ENCODE peak calls at places on chromosomes 11 and 22, in four cellular contexts. C is GM12865, G is choroid plexus epithelial cell, N is coronary artery. I is an unnamed sample.

GRCh38 chr22:24067587-24068376 is 56.7 kb downstream of the CABIN1 start:
- DNase-seq in C (no peak), G (no peak), N (peak; percentile 62), I (no peak)

GRCh38 chr22:27641049-27641790 is 160.3 kb downstream of the MN1 start:
- DNase-seq in C (no peak), G (peak; percentile 25), N (no peak), I (no peak)

GRCh38 chr11:117511483-117511934 is 183.9 kb downstream of the CEP164 start:
- DNase-seq in C (no peak), G (no peak), N (no peak), I (no peak)

GRCh38 chr11:10305964-10306918 is 1.4 kb downstream of the ADM start:
- DNase-seq in C (peak; percentile 14), G (peak; percentile 70), N (peak; percentile 78), I (no peak)

GRCh38 chr11:76265771-76266241 is 59.5 kb upstream of the WNT11 start:
- DNase-seq in C (no peak), G (no peak), N (no peak), I (no peak)

GRCh38 chr11:79087238-79087956 is 353.4 kb downstream of the TENM4 start:
- DNase-seq in C (no peak), G (peak; percentile 69), N (no peak), I (no peak)

GRCh38 chr11:45036733-45037132 is 86.0 kb upstream of the TP53I11 start:
- DNase-seq in C (no peak), G (no peak), N (no peak), I (no peak)

GRCh38 chr22:40044870-40045834 is 50.4 kb downstream of the FAM83F start:
- DNase-seq in C (peak; percentile 82), G (peak; percentile 28), N (peak; percentile 77), I (peak; percentile 74)

GRCh38 chr11:31827458-31828206 is 16.5 kb upstream of the PAX6 start:
- DNase-seq in C (no peak), G (peak; percentile 35), N (no peak), I (no peak)

GRCh38 chr11:102986815-102987214 is 31.3 kb upstream of the MMP13 start:
- DNase-seq in C (no peak), G (peak; percentile 29), N (no peak), I (no peak)

GRCh38 chr22:41352058-41352457 is 29.7 kb upstream of the TEF start:
- DNase-seq in C (no peak), G (peak; percentile 76), N (no peak), I (no peak)

GRCh38 chr11:103024086-103024485 is 67.9 kb downstream of the DCUN1D5 start:
- DNase-seq in C (no peak), G (peak; percentile 9), N (no peak), I (no peak)

GRCh38 chr22:45202333-45203149 is 38.2 kb downstream of the KIAA0930 start:
- DNase-seq in C (no peak), G (no peak), N (no peak), I (no peak)

DNA sequence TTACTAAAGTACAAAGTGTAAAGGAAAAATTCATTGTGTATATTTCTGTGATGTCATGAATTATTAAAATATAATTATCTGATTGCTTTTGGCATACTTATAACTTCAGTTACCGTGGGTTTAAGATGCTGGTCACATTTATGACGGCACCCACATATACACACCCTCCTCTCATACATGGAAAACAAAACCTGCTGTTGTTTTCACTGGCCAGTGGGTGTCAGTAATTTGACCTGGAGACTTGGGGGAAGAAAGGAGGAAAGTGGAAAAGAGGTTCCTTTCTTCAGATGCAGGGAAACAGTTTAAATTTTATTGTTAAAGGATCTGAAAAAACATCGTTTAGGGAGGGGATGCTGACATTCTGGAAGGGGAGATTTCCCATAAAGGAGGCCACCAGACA is 742 bp upstream of the BBOX1 start:
- DNase-seq in C (no peak), G (no peak), N (no peak), I (no peak)
- TF ChIP-seq CTCF in C (no peak), G (peak; percentile 34), N (no peak), I (no peak)

GRCh38 chr22:46650078-46650810 is 30.1 kb downstream of the GRAMD4 start:
- DNase-seq in C (no peak), G (no peak), N (no peak), I (no peak)
- TF ChIP-seq CTCF in C (no peak), G (no peak), N (no peak), I (no peak)

DNA sequence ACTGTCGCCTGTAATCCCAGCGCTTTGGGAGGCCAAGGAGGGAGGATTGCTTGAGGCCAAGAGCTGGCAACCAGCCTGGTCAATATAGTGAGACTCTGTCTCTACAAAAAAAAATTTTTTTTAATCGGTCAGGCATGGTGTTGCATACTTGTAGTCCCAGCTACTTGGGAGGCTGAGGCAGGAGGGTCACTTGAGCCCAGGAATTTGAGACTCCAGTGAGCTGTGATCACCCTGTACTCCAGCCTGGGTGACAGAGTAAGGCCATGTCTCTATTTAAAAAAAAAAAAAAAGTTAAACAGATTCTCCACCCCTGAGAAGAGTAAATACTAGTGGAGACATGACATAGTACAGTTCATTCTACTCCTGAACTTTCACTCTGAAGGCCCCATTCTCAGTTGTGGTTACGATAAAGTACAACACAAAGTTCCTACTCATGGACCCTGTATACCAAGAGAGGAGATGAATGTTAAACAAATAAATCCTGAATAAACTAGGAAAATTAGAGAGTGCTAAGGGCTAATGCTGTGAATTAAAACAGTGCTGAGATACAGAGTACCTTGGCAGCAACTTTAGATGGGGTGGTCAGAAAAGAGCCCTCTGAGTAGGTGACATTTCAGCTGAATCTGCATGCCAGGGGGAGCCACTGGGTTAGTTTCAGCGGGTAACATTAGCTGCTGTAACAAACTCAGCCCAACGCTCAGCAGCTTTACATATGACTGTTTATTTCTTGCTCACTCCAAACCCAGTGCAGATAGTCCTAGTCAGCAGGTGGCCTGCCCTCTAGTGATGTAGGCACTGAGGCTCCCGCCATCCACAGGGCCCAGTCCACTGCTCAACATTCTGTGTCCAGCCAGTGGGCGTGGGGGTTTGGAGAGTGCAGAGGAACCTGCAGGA is 75.1 kb downstream of the DBX1 start:
- DNase-seq in C (no peak), G (peak; percentile 18), N (no peak), I (no peak)
- TF ChIP-seq CTCF in C (no peak), G (peak; percentile 27), N (no peak), I (no peak)

GRCh38 chr11:93359396-93359795 is 28.9 kb downstream of the DEUP1 start:
- DNase-seq in C (no peak), G (no peak), N (no peak), I (no peak)

DNA sequence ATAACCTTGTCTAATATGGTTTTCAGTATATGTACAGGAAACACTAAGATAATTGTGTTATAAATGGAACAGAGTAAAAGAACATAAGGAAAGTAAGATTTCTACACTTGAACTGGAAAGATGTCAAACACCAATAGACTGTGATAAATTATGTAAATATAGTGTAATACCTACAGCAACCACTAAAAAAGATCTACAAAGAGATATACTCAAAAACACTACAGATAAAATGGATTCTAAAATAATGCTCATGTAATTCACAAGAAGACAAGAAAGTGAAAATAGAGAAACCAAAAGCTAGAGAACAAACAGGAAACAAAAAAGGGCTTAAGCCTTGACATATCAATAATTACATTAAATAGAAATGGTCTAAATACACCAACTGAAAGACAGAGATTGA is 30.9 kb downstream of the DEUP1 start:
- DNase-seq in C (no peak), G (no peak), N (no peak), I (no peak)
- TF ChIP-seq CTCF in C (no peak), G (no peak), N (no peak), I (peak; percentile 55)

GRCh38 chr11:73360743-73361369 is 15.3 kb upstream of the RELT start:
- DNase-seq in C (no peak), G (no peak), N (no peak), I (no peak)
- TF ChIP-seq CTCF in C (no peak), G (no peak), N (no peak), I (no peak)

GRCh38 chr11:71470956-71471355 is 18.0 kb downstream of the NADSYN1 start:
- DNase-seq in C (no peak), G (no peak), N (no peak), I (no peak)
- TF ChIP-seq CTCF in C (no peak), G (no peak), N (no peak), I (no peak)

GRCh38 chr11:115133810-115134209 is 370.4 kb downstream of the CADM1 start:
- DNase-seq in C (no peak), G (no peak), N (no peak), I (no peak)

GRCh38 chr11:115134886-115135285 is 369.3 kb downstream of the CADM1 start:
- DNase-seq in C (no peak), G (no peak), N (no peak), I (no peak)

GRCh38 chr11:115129771-115130306 is 374.4 kb downstream of the CADM1 start:
- DNase-seq in C (no peak), G (no peak), N (no peak), I (no peak)

GRCh38 chr11:115135936-115136335 is 368.3 kb downstream of the CADM1 start:
- DNase-seq in C (no peak), G (no peak), N (no peak), I (no peak)

GRCh38 chr11:115132829-115133228 is 371.4 kb downstream of the CADM1 start:
- DNase-seq in C (peak; percentile 23), G (peak; percentile 4), N (no peak), I (no peak)
- TF ChIP-seq CTCF in C (peak; percentile 36), G (peak; percentile 25), N (no peak), I (peak; percentile 48)

GRCh38 chr22:22060200-22061084 is 77.9 kb upstream of the TOP3B start:
- DNase-seq in C (peak; percentile 74), G (peak; percentile 53), N (no peak), I (no peak)
- TF ChIP-seq CTCF in C (peak; percentile 93), G (peak; percentile 87), N (peak; percentile 19), I (peak; percentile 78)

GRCh38 chr22:19470010-19470409 is 9.0 kb downstream of the UFD1 start:
- DNase-seq in C (no peak), G (no peak), N (no peak), I (no peak)

GRCh38 chr22:19476023-19476422 is 3.0 kb downstream of the UFD1 start:
- DNase-seq in C (no peak), G (no peak), N (no peak), I (no peak)

GRCh38 chr22:19472233-19472632 is 6.8 kb downstream of the UFD1 start:
- DNase-seq in C (no peak), G (no peak), N (no peak), I (no peak)

GRCh38 chr22:19471572-19471971 is 7.4 kb downstream of the UFD1 start:
- DNase-seq in C (no peak), G (no peak), N (no peak), I (no peak)

GRCh38 chr22:19473578-19473977 is 5.4 kb downstream of the UFD1 start:
- DNase-seq in C (no peak), G (peak; percentile 22), N (no peak), I (no peak)
- TF ChIP-seq CTCF in C (no peak), G (peak; percentile 46), N (no peak), I (peak; percentile 19)